ENCODE peak calls at places on chromosomes 1 and 21, in eight cellular contexts. U is activated gamma-delta T cell treated with anti-CD3 and anti-CD28 coated beads, Interleukin-2, amount 50 U/mL, for 16 hours; Y is HEK293T; S is H9; X is left cardiac atrium; V is stimulated activated CD4-positive, alpha-beta T cell treated with anti-CD3 and anti-CD28 coated beads, TNF-alpha, amount 100 ng/mL, for 4 hours; A is activated T-cell treated with anti-CD3 and anti-CD28 coated beads, Interleukin-2, amount 50 U/mL, for 1 hour; I is cardiac muscle cell. F is an unnamed sample.

GRCh38 chr1:223364685-223365382 is 858 bp upstream of the SUSD4 start:
- DNase-seq in Y (no peak), U (no peak), X (peak; percentile 30), A (peak; percentile 38), I (peak; percentile 49), V (peak; percentile 2), S (peak; percentile 62), F (no peak)

GRCh38 chr1:240968864-240969263 is 356.9 kb upstream of the GREM2 start:
- DNase-seq in A (no peak), Y (no peak), U (no peak), X (no peak), S (no peak), V (no peak), I (no peak), F (no peak)

GRCh38 chr1:206757524-206758266 is 12.9 kb upstream of the IL19 start:
- DNase-seq in Y (no peak), A (no peak), U (no peak), V (no peak), S (no peak), X (no peak), I (no peak), F (no peak)

GRCh38 chr21:26887241-26887640 is 42.0 kb upstream of the ADAMTS1 start:
- DNase-seq in A (no peak), Y (no peak), V (no peak), S (no peak), I (no peak), U (no peak), X (no peak), F (no peak)

GRCh38 chr1:43285269-43285986 is at the start of gene C1orf210:
- DNase-seq in I (no peak), A (no peak), V (no peak), X (no peak), U (no peak), Y (no peak), S (peak; percentile 96), F (no peak)

GRCh38 chr1:217539510-217539909 is 91.4 kb downstream of the GPATCH2 start:
- DNase-seq in Y (no peak), A (no peak), X (no peak), U (no peak), S (no peak), I (no peak), V (no peak), F (no peak)

GRCh38 chr1:37945743-37946702 is 830 bp downstream of the INPP5B start:
- DNase-seq in U (no peak), X (peak; percentile 88), S (peak; percentile 33), A (no peak), Y (peak; percentile 45), I (no peak), V (no peak), F (peak; percentile 94)

GRCh38 chr1:7535016-7535415 is 236.1 kb upstream of the VAMP3 start:
- DNase-seq in A (no peak), Y (no peak), X (no peak), I (no peak), S (no peak), V (no peak), U (no peak), F (no peak)

GRCh38 chr1:13661539-13661938 is 38.4 kb upstream of the PRDM2 start:
- DNase-seq in X (no peak), A (no peak), V (no peak), S (no peak), I (no peak), Y (no peak), U (no peak), F (no peak)

GRCh38 chr1:226626577-226626956 is 78.0 kb downstream of the STUM start:
- DNase-seq in I (peak; percentile 62), X (peak; percentile 81), A (peak; percentile 84), V (peak; percentile 66), Y (peak; percentile 91), U (peak; percentile 70), S (peak; percentile 83), F (peak; percentile 40)

GRCh38 chr21:42761776-42762335 is 108.4 kb downstream of the PDE9A start:
- DNase-seq in I (no peak), U (no peak), S (no peak), Y (no peak), X (no peak), V (no peak), A (no peak), F (no peak)